ENCODE peak calls at places on chromosomes 16 and 17, in nine cellular contexts. P is HEK293T; O is activated gamma-delta T cell treated with anti-CD3 and anti-CD28 coated beads, Interleukin-2, amount 50 U/mL, for 16 hours; G is stimulated activated CD8-positive, alpha-beta memory T cell treated with anti-CD3 and anti-CD28 coated beads, Interleukin-7, amount 100 ng/mL, for 4 hours; L is lung microvascular endothelial cell; S is AG20443; V is anterior cingulate cortex; X is stimulated activated CD4-positive, alpha-beta T cell treated with anti-CD3 and anti-CD28 coated beads, Interleukin-15, amount 100 ng/mL, for 24 hours; T is lung. I is an unnamed sample.

GRCh38 chr16:14181371-14182050 is 110.4 kb downstream of the MRTFB start:
- DNase-seq in V (no peak), P (no peak), X (no peak), L (peak; percentile 51), S (peak; percentile 61), O (no peak), G (no peak), T (no peak), I (no peak)

GRCh38 chr17:46772879-46773620 is 45.4 kb downstream of the WNT3 start:
- DNase-seq in X (no peak), O (no peak), T (no peak), L (no peak), V (no peak), P (no peak), S (no peak), G (no peak), I (no peak)

GRCh38 chr17:9192010-9192409 is 170.7 kb downstream of the NTN1 start:
- DNase-seq in O (no peak), L (no peak), S (no peak), P (no peak), T (no peak), V (no peak), X (no peak), G (no peak), I (no peak)

GRCh38 chr17:20158580-20158979 is 149.4 kb downstream of the SPECC1 start:
- DNase-seq in T (no peak), X (no peak), O (no peak), L (no peak), G (no peak), V (no peak), P (no peak), S (no peak), I (no peak)

GRCh38 chr17:38453951-38454421 is 25.7 kb downstream of the ARHGAP23 start:
- DNase-seq in G (no peak), T (no peak), S (no peak), X (peak; percentile 14), V (no peak), P (no peak), O (no peak), L (peak; percentile 56), I (no peak)

GRCh38 chr16:55292491-55292890 is 31.5 kb upstream of the IRX6 start:
- DNase-seq in G (no peak), P (no peak), L (no peak), T (no peak), X (no peak), O (no peak), V (no peak), S (no peak), I (no peak)

GRCh38 chr17:46097497-46097896 is 95.7 kb downstream of the KANSL1 start:
- DNase-seq in G (no peak), V (no peak), X (no peak), L (no peak), S (no peak), P (no peak), T (no peak), O (no peak), I (no peak)

GRCh38 chr17:75776399-75777242 is 8.0 kb upstream of the UNK start:
- DNase-seq in L (no peak), O (no peak), S (no peak), P (no peak), V (no peak), X (no peak), G (no peak), T (no peak), I (no peak)

I was measured in omental fat pad.